ENCODE peak calls at places on chromosomes 5 and 9, in four cellular contexts. One of them, this sample, is unnamed.

GRCh38 chr9:111038336-111039202 is at the start of gene LPAR1:
- DNase-seq in HL-60: no peak
- DNase-seq in K562: no peak
- DNase-seq in GM12878: no peak
- DNase-seq in this sample: no peak

GRCh38 chr5:88979244-88979643 is 96.3 kb upstream of the MEF2C start:
- DNase-seq in HL-60: no peak
- DNase-seq in K562: no peak
- DNase-seq in GM12878: peak; percentile 34
- DNase-seq in this sample: no peak

GRCh38 chr9:92100237-92100911 is 14.8 kb downstream of the SPTLC1 start:
- DNase-seq in HL-60: no peak
- DNase-seq in K562: no peak
- DNase-seq in GM12878: no peak
- DNase-seq in this sample: no peak

GRCh38 chr9:19379697-19380046 is 364 bp downstream of the RPS6 start:
- DNase-seq in HL-60: no peak
- DNase-seq in K562: no peak
- DNase-seq in GM12878: no peak
- DNase-seq in this sample: no peak

GRCh38 chr9:35518212-35518917 is 28.5 kb downstream of the RUSC2 start:
- DNase-seq in HL-60: no peak
- DNase-seq in K562: no peak
- DNase-seq in GM12878: no peak
- DNase-seq in this sample: no peak

GRCh38 chr9:124500028-124500795 is 7.0 kb downstream of the NR5A1 start:
- DNase-seq in HL-60: no peak
- DNase-seq in K562: no peak
- DNase-seq in GM12878: no peak
- DNase-seq in this sample: no peak

GRCh38 chr5:1879292-1880263 is 3.1 kb downstream of the IRX4 start:
- DNase-seq in HL-60: no peak
- DNase-seq in K562: no peak
- DNase-seq in GM12878: no peak
- DNase-seq in this sample: no peak

GRCh38 chr5:11973469-11973868 is 69.2 kb upstream of the CTNND2 start:
- DNase-seq in HL-60: no peak
- DNase-seq in K562: no peak
- DNase-seq in GM12878: no peak
- DNase-seq in this sample: no peak

GRCh38 chr5:143492783-143493182 is 89.3 kb upstream of the NR3C1 start:
- DNase-seq in HL-60: no peak
- DNase-seq in K562: no peak
- DNase-seq in GM12878: no peak
- DNase-seq in this sample: no peak

GRCh38 chr5:134511796-134512660 is 13.4 kb upstream of the JADE2 start:
- DNase-seq in HL-60: no peak
- DNase-seq in K562: peak; percentile 72
- DNase-seq in GM12878: no peak
- DNase-seq in this sample: no peak

GRCh38 chr5:137254153-137254552 is 245.0 kb downstream of the SPOCK1 start:
- DNase-seq in HL-60: no peak
- DNase-seq in K562: no peak
- DNase-seq in GM12878: no peak
- DNase-seq in this sample: no peak

GRCh38 chr5:167574381-167574780 is 717.1 kb upstream of the WWC1 start:
- DNase-seq in HL-60: no peak
- DNase-seq in K562: no peak
- DNase-seq in GM12878: no peak
- DNase-seq in this sample: no peak

GRCh38 chr9:132877818-132878694 is at the start of gene AK8:
- DNase-seq in HL-60: peak; percentile 49
- DNase-seq in K562: peak; percentile 86
- DNase-seq in GM12878: no peak
- DNase-seq in this sample: peak; percentile 97

GRCh38 chr9:132042324-132042723 is 37.3 kb downstream of the MED27 start:
- DNase-seq in HL-60: no peak
- DNase-seq in K562: peak; percentile 33
- DNase-seq in GM12878: no peak
- DNase-seq in this sample: no peak

GRCh38 chr5:90342576-90342975 is 67.0 kb downstream of the CETN3 start:
- DNase-seq in HL-60: no peak
- DNase-seq in K562: no peak
- DNase-seq in GM12878: no peak
- DNase-seq in this sample: no peak

GRCh38 chr5:164359260-164359930 is 854.0 kb downstream of the MAT2B start:
- DNase-seq in HL-60: no peak
- DNase-seq in K562: no peak
- DNase-seq in GM12878: no peak
- DNase-seq in this sample: no peak

GRCh38 chr9:122056484-122056883 is 36.6 kb downstream of the TTLL11 start:
- DNase-seq in HL-60: no peak
- DNase-seq in K562: peak; percentile 64
- DNase-seq in GM12878: no peak
- DNase-seq in this sample: no peak

GRCh38 chr5:133406208-133406607 is 206.1 kb downstream of the FSTL4 start:
- DNase-seq in HL-60: no peak
- DNase-seq in K562: no peak
- DNase-seq in GM12878: no peak
- DNase-seq in this sample: no peak

GRCh38 chr5:135489466-135490244 is 37.5 kb upstream of the TIFAB start:
- DNase-seq in HL-60: no peak
- DNase-seq in K562: no peak
- DNase-seq in GM12878: no peak
- DNase-seq in this sample: no peak

GRCh38 chr9:91882628-91883027 is 67.4 kb downstream of the ROR2 start:
- DNase-seq in HL-60: no peak
- DNase-seq in K562: no peak
- DNase-seq in GM12878: no peak
- DNase-seq in this sample: no peak

GRCh38 chr9:69649566-69650260 is 22.5 kb downstream of the APBA1 start:
- DNase-seq in HL-60: no peak
- DNase-seq in K562: no peak
- DNase-seq in GM12878: no peak
- DNase-seq in this sample: no peak

GRCh38 chr5:53424691-53425597 is 55.5 kb upstream of the FST start:
- DNase-seq in HL-60: no peak
- DNase-seq in K562: no peak
- DNase-seq in GM12878: no peak
- DNase-seq in this sample: no peak

GRCh38 chr5:39226100-39226451 is 6.7 kb upstream of the FYB1 start:
- DNase-seq in HL-60: no peak
- DNase-seq in K562: no peak
- DNase-seq in GM12878: no peak
- DNase-seq in this sample: no peak

GRCh38 chr5:39225405-39226099 is 6.2 kb upstream of the FYB1 start:
- DNase-seq in HL-60: peak; percentile 41
- DNase-seq in K562: no peak
- DNase-seq in GM12878: no peak
- DNase-seq in this sample: no peak

GRCh38 chr5:39223568-39224156 is 4.3 kb upstream of the FYB1 start:
- DNase-seq in HL-60: no peak
- DNase-seq in K562: no peak
- DNase-seq in GM12878: no peak
- DNase-seq in this sample: no peak

GRCh38 chr5:39226558-39226957 is 7.2 kb upstream of the FYB1 start:
- DNase-seq in HL-60: no peak
- DNase-seq in K562: no peak
- DNase-seq in GM12878: no peak
- DNase-seq in this sample: no peak

GRCh38 chr5:39224196-39224754 is 4.9 kb upstream of the FYB1 start:
- DNase-seq in HL-60: peak; percentile 75
- DNase-seq in K562: peak; percentile 87
- DNase-seq in GM12878: no peak
- DNase-seq in this sample: no peak
- TF ChIP-seq SPI1 in HL-60: peak; percentile 57
- TF ChIP-seq SPI1 in K562: no peak
- TF ChIP-seq SPI1 in GM12878: no peak
- TF ChIP-seq SPI1 in this sample: no peak

DNA sequence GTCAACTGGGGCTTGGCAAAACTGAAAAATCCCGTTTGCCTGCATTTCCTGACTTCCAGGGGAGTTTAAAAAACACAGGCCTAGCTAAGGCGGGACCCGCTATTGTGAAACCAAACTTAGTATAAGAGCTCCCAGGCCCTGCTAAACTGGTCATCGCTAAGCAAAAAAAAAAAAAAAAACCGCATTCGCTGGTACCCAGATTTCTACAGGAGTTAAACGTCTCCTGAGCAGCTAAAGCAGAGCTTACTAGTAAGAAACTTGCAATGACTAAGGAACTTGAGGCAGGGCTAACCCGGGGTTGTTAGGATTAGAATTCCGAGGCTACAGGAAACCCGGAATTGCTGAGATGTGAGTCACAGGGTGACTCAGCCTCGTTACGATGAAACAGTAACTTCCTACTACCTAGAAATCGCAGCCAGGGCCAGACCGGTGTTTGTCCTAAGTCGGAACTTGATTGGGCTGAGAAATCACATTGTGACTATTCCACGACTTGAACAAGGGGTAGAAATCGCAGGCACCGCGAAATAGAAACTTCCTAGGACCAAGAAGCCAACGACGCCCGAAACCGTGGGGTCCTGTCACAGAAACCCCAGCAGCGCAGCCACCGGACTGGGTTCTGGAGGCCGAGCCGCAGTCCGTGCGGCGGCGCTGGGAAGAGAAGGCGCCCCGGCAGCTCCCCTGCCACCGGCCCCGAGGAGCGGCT is 89.5 kb downstream of the ANXA2R start:
- DNase-seq in HL-60: peak; percentile 83
- DNase-seq in K562: peak; percentile 74
- DNase-seq in GM12878: peak; percentile 32
- DNase-seq in this sample: peak; percentile 42
- TF ChIP-seq POLR2AphosphoS5 in HL-60: peak; percentile 21
- TF ChIP-seq POLR2AphosphoS5 in K562: no peak
- TF ChIP-seq POLR2AphosphoS5 in GM12878: no peak
- TF ChIP-seq POLR2AphosphoS5 in this sample: no peak

GRCh38 chr5:154754460-154755360 is 467 bp upstream of the LARP1 start:
- DNase-seq in HL-60: peak; percentile 99
- DNase-seq in K562: peak; percentile 99
- DNase-seq in GM12878: peak; percentile 93
- DNase-seq in this sample: peak; percentile 97

GRCh38 chr5:154755361-154756202 is at the start of gene LARP1:
- DNase-seq in HL-60: no peak
- DNase-seq in K562: peak; percentile 71
- DNase-seq in GM12878: no peak
- DNase-seq in this sample: no peak

GRCh38 chr5:154756871-154757646 is 1.9 kb downstream of the LARP1 start:
- DNase-seq in HL-60: peak; percentile 36
- DNase-seq in K562: peak; percentile 71
- DNase-seq in GM12878: no peak
- DNase-seq in this sample: no peak

GRCh38 chr5:154757647-154758406 is 2.6 kb downstream of the LARP1 start:
- DNase-seq in HL-60: peak; percentile 57
- DNase-seq in K562: no peak
- DNase-seq in GM12878: no peak
- DNase-seq in this sample: no peak

DNA sequence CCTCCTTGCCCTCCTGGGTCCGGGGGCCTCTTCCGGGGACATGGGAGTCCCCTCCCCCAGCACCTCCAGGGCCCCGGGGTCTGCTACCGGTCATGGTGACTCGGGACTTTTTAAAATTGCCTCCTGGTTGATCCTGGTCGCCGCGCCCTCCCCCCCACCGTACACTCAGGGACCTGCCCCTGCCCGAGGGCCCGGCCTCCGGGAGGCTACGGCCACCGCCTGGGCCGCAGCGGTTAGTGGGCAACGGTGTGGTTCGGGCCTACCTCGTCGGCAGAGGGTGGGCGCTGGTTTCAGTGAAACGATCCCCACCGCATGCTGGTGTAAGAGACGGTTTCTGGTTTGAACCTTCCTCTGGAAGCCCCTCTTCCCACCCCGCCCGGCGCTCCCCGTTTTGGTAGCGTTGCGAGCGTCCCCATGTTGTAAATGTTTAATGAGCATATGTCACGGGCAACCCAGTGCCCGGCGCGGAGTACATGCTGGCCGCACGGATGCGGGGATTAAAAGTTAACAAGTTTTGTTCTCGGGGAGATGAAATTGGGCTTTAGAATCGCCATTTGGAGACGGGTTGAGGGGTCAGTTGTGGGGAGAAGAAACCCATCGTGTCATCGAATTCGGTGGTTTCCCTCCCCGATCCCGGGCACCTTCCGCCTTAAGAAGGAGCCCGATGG is 1.2 kb downstream of the LARP1 start:
- DNase-seq in HL-60: no peak
- DNase-seq in K562: peak; percentile 81
- DNase-seq in GM12878: no peak
- DNase-seq in this sample: no peak
- TF ChIP-seq SPI1 in HL-60: no peak
- TF ChIP-seq SPI1 in K562: no peak
- TF ChIP-seq SPI1 in GM12878: no peak
- TF ChIP-seq SPI1 in this sample: no peak

DNA sequence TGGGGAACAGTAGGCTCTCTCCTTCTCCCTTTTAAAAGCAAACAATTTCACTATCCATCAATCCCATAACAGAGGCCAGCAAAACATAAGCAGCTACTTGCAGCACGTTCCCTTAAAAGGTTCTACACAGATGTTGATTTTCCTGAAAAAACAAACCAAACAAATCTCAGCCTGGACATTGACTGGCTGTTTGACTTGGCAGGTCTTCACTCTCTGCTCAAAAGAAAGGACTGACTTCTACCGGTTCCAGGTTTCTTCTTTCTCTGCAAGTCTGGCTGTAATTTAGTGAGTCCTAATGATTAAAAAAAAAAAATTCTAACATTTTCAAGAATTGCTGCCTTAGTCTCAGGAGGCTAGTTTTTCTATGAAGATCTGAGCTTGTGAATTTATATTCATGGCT is 203.1 kb upstream of the EFNA5 start:
- DNase-seq in HL-60: no peak
- DNase-seq in K562: no peak
- DNase-seq in GM12878: no peak
- DNase-seq in this sample: no peak
- TF ChIP-seq POLR2AphosphoS5 in HL-60: no peak
- TF ChIP-seq POLR2AphosphoS5 in K562: no peak
- TF ChIP-seq POLR2AphosphoS5 in GM12878: no peak
- TF ChIP-seq POLR2AphosphoS5 in this sample: no peak

DNA sequence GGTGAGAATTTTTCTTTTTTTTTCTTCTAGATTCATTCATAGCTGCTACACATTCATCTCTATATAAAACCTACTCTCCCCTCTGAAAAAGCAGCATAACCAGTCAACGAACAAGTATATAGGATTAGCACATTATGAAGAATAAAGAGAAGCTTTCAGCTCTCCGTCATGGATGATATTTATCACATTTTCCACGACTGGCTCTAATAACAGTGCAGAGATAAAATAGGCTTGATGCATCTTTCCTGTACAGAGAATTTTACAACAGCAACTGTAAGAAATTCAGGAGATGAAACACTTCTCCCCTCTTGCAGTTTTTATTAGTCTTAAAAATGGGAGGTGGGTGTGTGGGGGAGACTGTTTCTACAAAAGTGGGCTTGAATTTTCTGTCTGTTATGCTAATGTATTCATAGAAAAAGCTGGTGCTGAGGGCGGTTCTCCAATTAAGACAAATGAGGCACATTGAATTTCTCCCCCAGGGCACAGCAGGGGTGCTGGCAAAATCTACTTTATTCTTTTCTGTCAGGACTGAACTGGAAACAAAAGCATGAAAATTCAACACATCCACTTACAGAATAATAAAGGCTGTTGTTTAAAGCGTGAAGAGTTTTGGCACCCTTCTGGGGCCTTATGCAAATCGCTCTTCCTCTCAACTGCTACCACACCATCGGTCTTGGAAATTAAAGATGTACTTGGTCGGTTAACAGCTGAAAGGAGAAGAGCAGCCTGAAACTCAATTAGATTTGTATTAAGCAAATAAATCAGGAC is 233.9 kb upstream of the ZNF608 start:
- DNase-seq in HL-60: no peak
- DNase-seq in K562: no peak
- DNase-seq in GM12878: peak; percentile 48
- DNase-seq in this sample: peak; percentile 22
- TF ChIP-seq SPI1 in HL-60: no peak
- TF ChIP-seq SPI1 in K562: no peak
- TF ChIP-seq SPI1 in GM12878: no peak
- TF ChIP-seq SPI1 in this sample: peak; percentile 29